ENCODE peak calls at places on chromosome 4, in ten cellular contexts. D, Y, N, P, L, X, K, E, G and B are unnamed samples.

GRCh38 chr4:18798123-18798522 is 776.6 kb upstream of the LCORL start:
- DNase-seq in X (no peak), Y (no peak), E (no peak), K (no peak), P (no peak), N (no peak), G (no peak), L (no peak), D (no peak), B (no peak)

GRCh38 chr4:53141308-53141707 is 224.6 kb downstream of the SCFD2 start:
- DNase-seq in K (no peak), G (no peak), L (no peak), D (no peak), P (no peak), Y (no peak), E (no peak), X (no peak), N (peak; percentile 19), B (no peak)

GRCh38 chr4:182449186-182449880 is 206.1 kb downstream of the TENM3 start:
- DNase-seq in P (peak; percentile 49), K (peak; percentile 75), X (no peak), G (peak; percentile 6), L (no peak), Y (no peak), D (no peak), E (peak; percentile 5), N (peak; percentile 49), B (no peak)

GRCh38 chr4:41432889-41433288 is 105.1 kb upstream of the LIMCH1 start:
- DNase-seq in G (no peak), L (no peak), P (peak; percentile 42), N (peak; percentile 8), Y (no peak), K (peak; percentile 55), X (no peak), D (no peak), E (no peak), B (no peak)

GRCh38 chr4:43757147-43757546 is 691.5 kb downstream of the KCTD8 start:
- DNase-seq in D (no peak), K (peak; percentile 34), X (no peak), L (no peak), P (no peak), E (no peak), G (no peak), N (no peak), Y (no peak), B (no peak)

GRCh38 chr4:183876268-183876934 is 28.7 kb upstream of the STOX2 start:
- DNase-seq in E (no peak), K (no peak), G (peak; percentile 28), D (peak; percentile 26), Y (no peak), L (no peak), N (peak; percentile 85), X (no peak), P (peak; percentile 32), B (no peak)

GRCh38 chr4:22474636-22475310 is 41.1 kb downstream of the ADGRA3 start:
- DNase-seq in P (no peak), E (no peak), Y (no peak), D (no peak), K (no peak), G (no peak), X (no peak), L (no peak), N (peak; percentile 77), B (no peak)

GRCh38 chr4:76250962-76251361 is 559 bp upstream of the FAM47E start:
- DNase-seq in L (no peak), K (no peak), D (no peak), P (peak; percentile 43), N (no peak), E (no peak), X (no peak), Y (no peak), G (no peak), B (no peak)

GRCh38 chr4:138181288-138181687 is 60.9 kb downstream of the SLC7A11 start:
- DNase-seq in N (peak; percentile 25), X (no peak), D (peak; percentile 15), K (no peak), Y (no peak), G (no peak), P (no peak), E (no peak), L (no peak), B (no peak)

GRCh38 chr4:24910504-24910903 is 2.3 kb downstream of the CCDC149 start:
- DNase-seq in D (no peak), P (no peak), X (no peak), N (peak; percentile 83), L (no peak), K (no peak), Y (no peak), G (no peak), E (no peak), B (no peak)

GRCh38 chr4:155666701-155667537 is at the start of gene GUCY1A1:
- DNase-seq in X (peak; percentile 6), D (peak; percentile 59), K (peak; percentile 63), P (peak; percentile 36), G (peak; percentile 51), L (no peak), E (no peak), Y (no peak), N (no peak), B (no peak)

GRCh38 chr4:150236626-150237025 is 158.4 kb downstream of the DCLK2 start:
- DNase-seq in L (no peak), D (no peak), Y (no peak), E (no peak), N (peak; percentile 66), K (no peak), X (no peak), G (no peak), P (no peak), B (no peak)

GRCh38 chr4:1663549-1663948 is 20.6 kb downstream of the FAM53A start:
- DNase-seq in Y (no peak), K (no peak), X (no peak), L (no peak), G (no peak), P (no peak), E (no peak), D (no peak), N (no peak), B (no peak)

GRCh38 chr4:114601304-114602052 is 2.9 kb downstream of the UGT8 start:
- DNase-seq in Y (no peak), N (no peak), P (peak; percentile 62), E (no peak), D (no peak), X (no peak), G (no peak), K (no peak), L (no peak), B (peak; percentile 53)

GRCh38 chr4:97073194-97073593 is 1070.1 kb downstream of the STPG2 start:
- DNase-seq in Y (no peak), E (no peak), L (no peak), G (no peak), X (no peak), N (no peak), D (no peak), P (no peak), K (no peak), B (no peak)

GRCh38 chr4:7067147-7067522 is 729 bp downstream of the GRPEL1 start:
- DNase-seq in L (no peak), G (no peak), D (peak; percentile 33), K (no peak), X (peak; percentile 30), E (no peak), Y (no peak), N (no peak), P (no peak), B (no peak)

GRCh38 chr4:151431728-151432127 is 22.8 kb downstream of the FHIP1A start:
- DNase-seq in E (no peak), G (no peak), L (no peak), Y (no peak), P (no peak), K (no peak), D (no peak), N (no peak), X (no peak), B (no peak)